ENCODE peak calls at places on chromosome 13, in five cellular contexts. One of them, this sample, is unnamed.

GRCh38 chr13:32849369-32849768 is 166.9 kb upstream of the KL start:
- DNase-seq in PC-3: no peak
- DNase-seq in T1000: no peak
- DNase-seq in M059J: no peak
- DNase-seq in mucosa of gallbladder: no peak
- DNase-seq in this sample: no peak

GRCh38 chr13:44109986-44110640 is 230.4 kb downstream of the LACC1 start:
- DNase-seq in M059J: no peak
- DNase-seq in T1000: no peak
- DNase-seq in mucosa of gallbladder: peak
- DNase-seq in PC-3: peak
- DNase-seq in this sample: peak

GRCh38 chr13:45875951-45876350 is 24.4 kb upstream of the SIAH3 start:
- DNase-seq in mucosa of gallbladder: no peak
- DNase-seq in T1000: no peak
- DNase-seq in PC-3: peak
- DNase-seq in M059J: no peak
- DNase-seq in this sample: peak

GRCh38 chr13:34733720-34734119 is 208.3 kb upstream of the NBEA start:
- DNase-seq in M059J: no peak
- DNase-seq in mucosa of gallbladder: no peak
- DNase-seq in T1000: no peak
- DNase-seq in PC-3: no peak
- DNase-seq in this sample: no peak

GRCh38 chr13:74206061-74206561 is 71.9 kb upstream of the KLF12 start:
- DNase-seq in T1000: no peak
- DNase-seq in mucosa of gallbladder: no peak
- DNase-seq in M059J: peak
- DNase-seq in PC-3: peak
- DNase-seq in this sample: peak

GRCh38 chr13:62356977-62357376 is 941.3 kb upstream of the PCDH20 start:
- DNase-seq in M059J: no peak
- DNase-seq in mucosa of gallbladder: no peak
- DNase-seq in PC-3: no peak
- DNase-seq in T1000: no peak
- DNase-seq in this sample: no peak

GRCh38 chr13:100138859-100139491 is 50.1 kb downstream of the PCCA start:
- DNase-seq in T1000: no peak
- DNase-seq in M059J: no peak
- DNase-seq in mucosa of gallbladder: no peak
- DNase-seq in PC-3: no peak
- DNase-seq in this sample: no peak

GRCh38 chr13:76864259-76864658 is 21.9 kb downstream of the KCTD12 start:
- DNase-seq in T1000: no peak
- DNase-seq in mucosa of gallbladder: no peak
- DNase-seq in PC-3: no peak
- DNase-seq in M059J: no peak
- DNase-seq in this sample: no peak

GRCh38 chr13:66795636-66796035 is 434.5 kb downstream of the PCDH9 start:
- DNase-seq in PC-3: no peak
- DNase-seq in T1000: no peak
- DNase-seq in mucosa of gallbladder: no peak
- DNase-seq in M059J: no peak
- DNase-seq in this sample: no peak

GRCh38 chr13:33940898-33941297 is 122.9 kb downstream of the RFC3 start:
- DNase-seq in mucosa of gallbladder: no peak
- DNase-seq in PC-3: no peak
- DNase-seq in T1000: peak
- DNase-seq in M059J: no peak
- DNase-seq in this sample: peak

GRCh38 chr13:48311223-48311622 is 7.7 kb downstream of the RB1 start:
- DNase-seq in mucosa of gallbladder: no peak
- DNase-seq in PC-3: no peak
- DNase-seq in M059J: no peak
- DNase-seq in T1000: no peak
- DNase-seq in this sample: no peak

GRCh38 chr13:50512602-50513527 is 330.6 kb downstream of the DLEU7 start:
- DNase-seq in mucosa of gallbladder: peak
- DNase-seq in M059J: peak
- DNase-seq in T1000: no peak
- DNase-seq in PC-3: peak
- DNase-seq in this sample: peak

GRCh38 chr13:101026736-101027398 is 352.3 kb upstream of the TMTC4 start:
- DNase-seq in T1000: no peak
- DNase-seq in mucosa of gallbladder: no peak
- DNase-seq in PC-3: peak
- DNase-seq in M059J: no peak
- DNase-seq in this sample: no peak

GRCh38 chr13:27171830-27172494 is 351 bp upstream of the USP12 start:
- DNase-seq in M059J: peak
- DNase-seq in mucosa of gallbladder: peak
- DNase-seq in PC-3: peak
- DNase-seq in T1000: peak
- DNase-seq in this sample: peak

GRCh38 chr13:42745655-42746054 is 35.7 kb upstream of the FAM216B start:
- DNase-seq in PC-3: no peak
- DNase-seq in T1000: no peak
- DNase-seq in M059J: no peak
- DNase-seq in mucosa of gallbladder: no peak
- DNase-seq in this sample: no peak

GRCh38 chr13:27076411-27076810 is 95.2 kb downstream of the USP12 start:
- DNase-seq in M059J: no peak
- DNase-seq in T1000: no peak
- DNase-seq in PC-3: no peak
- DNase-seq in mucosa of gallbladder: no peak
- DNase-seq in this sample: no peak

GRCh38 chr13:41411536-41411935 is 45.8 kb upstream of the RGCC start:
- DNase-seq in M059J: peak
- DNase-seq in mucosa of gallbladder: no peak
- DNase-seq in PC-3: peak
- DNase-seq in T1000: no peak
- DNase-seq in this sample: peak

GRCh38 chr13:28161370-28161769 is 23.0 kb downstream of the PAN3 start:
- DNase-seq in M059J: peak
- DNase-seq in T1000: no peak
- DNase-seq in PC-3: no peak
- DNase-seq in mucosa of gallbladder: no peak
- DNase-seq in this sample: peak

GRCh38 chr13:79451500-79451962 is 29.4 kb upstream of the NDFIP2 start:
- DNase-seq in PC-3: peak
- DNase-seq in mucosa of gallbladder: peak
- DNase-seq in T1000: peak
- DNase-seq in M059J: peak
- DNase-seq in this sample: peak

GRCh38 chr13:67048793-67049150 is 181.4 kb downstream of the PCDH9 start:
- DNase-seq in mucosa of gallbladder: no peak
- DNase-seq in PC-3: no peak
- DNase-seq in T1000: no peak
- DNase-seq in M059J: no peak
- DNase-seq in this sample: peak

GRCh38 chr13:26494591-26494990 is 62.9 kb upstream of the WASF3 start:
- DNase-seq in PC-3: no peak
- DNase-seq in M059J: no peak
- DNase-seq in mucosa of gallbladder: no peak
- DNase-seq in T1000: no peak
- DNase-seq in this sample: no peak

GRCh38 chr13:91329736-91330135 is 17.8 kb upstream of the MIR17HG start:
- DNase-seq in M059J: no peak
- DNase-seq in mucosa of gallbladder: no peak
- DNase-seq in PC-3: no peak
- DNase-seq in T1000: no peak
- DNase-seq in this sample: no peak

GRCh38 chr13:91144054-91144453 is 203.4 kb upstream of the MIR17HG start:
- DNase-seq in M059J: no peak
- DNase-seq in PC-3: no peak
- DNase-seq in mucosa of gallbladder: no peak
- DNase-seq in T1000: no peak
- DNase-seq in this sample: no peak

GRCh38 chr13:28953714-28954113 is 133.6 kb downstream of the MTUS2 start:
- DNase-seq in M059J: no peak
- DNase-seq in T1000: no peak
- DNase-seq in PC-3: no peak
- DNase-seq in mucosa of gallbladder: no peak
- DNase-seq in this sample: no peak

GRCh38 chr13:112354330-112355273 is 21.6 kb upstream of the SPACA7 start:
- DNase-seq in mucosa of gallbladder: no peak
- DNase-seq in T1000: no peak
- DNase-seq in M059J: no peak
- DNase-seq in PC-3: no peak
- DNase-seq in this sample: no peak

GRCh38 chr13:108018371-108018870 is 196.9 kb downstream of the LIG4 start:
- DNase-seq in T1000: no peak
- DNase-seq in M059J: no peak
- DNase-seq in mucosa of gallbladder: no peak
- DNase-seq in PC-3: no peak
- DNase-seq in this sample: no peak